ENCODE peak calls at places on chromosomes 4 and X, in six cellular contexts. H, R, Z, P, S and X are unnamed samples.

GRCh38 chr4:54678826-54679225 is 21.1 kb downstream of the KIT start:
- DNase-seq in R (no peak), S (no peak), P (no peak), H (no peak), Z (no peak), X (no peak)

GRCh38 chrX:41435708-41436107 is 11.4 kb upstream of the NYX start:
- DNase-seq in R (no peak), Z (no peak), S (no peak), H (no peak), P (no peak), X (no peak)

GRCh38 chr4:113869743-113870375 is 108.3 kb upstream of the CAMK2D start:
- DNase-seq in H (no peak), S (no peak), Z (no peak), R (no peak), P (peak), X (peak)

GRCh38 chr4:67765928-67766327 is 11.7 kb upstream of the GNRHR start:
- DNase-seq in R (no peak), H (no peak), Z (no peak), P (peak), S (no peak), X (no peak)

GRCh38 chrX:152822383-152823086 is 8.0 kb downstream of the CETN2 start:
- DNase-seq in R (no peak), S (no peak), Z (no peak), H (no peak), P (peak), X (peak)

GRCh38 chrX:1535241-1536041 is 1.5 kb downstream of the P2RY8 start:
- DNase-seq in Z (no peak), S (no peak), P (no peak), H (no peak), R (no peak), X (no peak)

GRCh38 chr4:89482248-89482647 is 174.6 kb upstream of the GPRIN3 start:
- DNase-seq in S (no peak), R (no peak), Z (peak), H (peak), P (peak), X (peak)

GRCh38 chr4:73718375-73719373 is 21.7 kb upstream of the CXCL8 start:
- DNase-seq in R (no peak), H (no peak), P (no peak), S (no peak), Z (no peak), X (no peak)

GRCh38 chr4:46804781-46805413 is 104.1 kb downstream of the COX7B2 start:
- DNase-seq in R (no peak), S (no peak), P (no peak), H (no peak), Z (no peak), X (no peak)

GRCh38 chr4:101345271-101345595 is 2.1 kb downstream of the PPP3CA start:
- DNase-seq in S (no peak), R (no peak), P (peak), H (no peak), Z (peak), X (peak)

GRCh38 chr4:113961322-113961698 is 18.1 kb downstream of the ARSJ start:
- DNase-seq in P (peak), Z (peak), H (no peak), S (no peak), R (no peak), X (no peak)

DNA sequence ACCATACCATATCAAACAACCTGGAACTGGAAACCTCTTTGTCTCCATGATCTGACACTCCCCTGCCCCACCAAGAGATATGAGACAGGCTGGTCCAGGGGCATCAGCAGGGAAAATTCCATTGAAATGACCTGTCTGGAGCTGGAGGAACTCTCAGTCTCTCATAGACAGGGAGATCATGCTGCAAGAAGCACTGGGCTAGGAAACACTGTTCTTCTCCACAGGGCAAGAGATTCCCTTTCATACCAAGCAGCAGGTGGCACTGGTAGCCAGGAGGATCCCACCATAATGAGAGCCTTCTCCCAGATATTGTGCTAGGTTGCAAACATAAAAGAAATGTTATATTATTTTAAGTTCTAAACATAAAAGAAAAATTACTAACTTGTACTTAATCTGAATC is 14.5 kb upstream of the NALF2 start:
- DNase-seq in S (no peak), P (no peak), H (no peak), Z (no peak), R (no peak), X (no peak)
- TF ChIP-seq CTCF in S (no peak), P (no peak), H (no peak), Z (no peak), R (no peak), X (no peak)

GRCh38 chr4:162126754-162127153 is 37.0 kb downstream of the FSTL5 start:
- DNase-seq in P (no peak), S (no peak), H (no peak), R (no peak), Z (no peak), X (no peak)
- TF ChIP-seq CTCF in P (no peak), S (no peak), H (no peak), R (no peak), Z (no peak), X (no peak)

DNA sequence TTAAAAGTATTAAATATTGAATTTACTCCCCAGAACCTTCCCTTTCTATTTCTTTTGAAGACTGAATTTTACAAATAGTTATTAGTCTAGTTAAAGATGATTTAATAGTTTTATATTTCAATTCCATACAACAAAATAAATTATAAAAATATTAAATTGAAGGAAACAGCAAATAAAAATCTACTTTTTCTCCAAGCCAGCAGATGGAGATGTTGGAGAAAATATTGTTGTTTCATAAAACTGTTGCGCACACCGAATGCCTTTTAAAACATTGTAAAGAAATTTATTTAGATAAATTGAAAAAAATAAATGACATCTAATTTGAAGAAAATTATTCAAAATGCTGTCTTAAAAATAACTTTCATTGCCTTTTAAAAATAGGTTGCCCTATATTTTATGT is 5.5 kb downstream of the GRIA2 start:
- DNase-seq in H (no peak), P (no peak), R (no peak), S (no peak), Z (no peak), X (no peak)
- TF ChIP-seq CTCF in H (no peak), P (no peak), R (no peak), S (no peak), Z (no peak), X (no peak)

GRCh38 chrX:57752866-57753265 is 72.8 kb upstream of the NLRP2B start:
- DNase-seq in P (no peak), H (peak), Z (no peak), S (no peak), R (no peak), X (no peak)
- TF ChIP-seq CTCF in P (no peak), H (peak), Z (no peak), S (no peak), R (no peak), X (no peak)

GRCh38 chr4:186726440-186727148 is 2.9 kb upstream of the FAT1 start:
- DNase-seq in Z (peak), H (peak), S (peak), R (no peak), P (peak), X (peak)
- TF ChIP-seq CTCF in Z (peak), H (no peak), S (no peak), R (peak), P (peak), X (peak)

DNA sequence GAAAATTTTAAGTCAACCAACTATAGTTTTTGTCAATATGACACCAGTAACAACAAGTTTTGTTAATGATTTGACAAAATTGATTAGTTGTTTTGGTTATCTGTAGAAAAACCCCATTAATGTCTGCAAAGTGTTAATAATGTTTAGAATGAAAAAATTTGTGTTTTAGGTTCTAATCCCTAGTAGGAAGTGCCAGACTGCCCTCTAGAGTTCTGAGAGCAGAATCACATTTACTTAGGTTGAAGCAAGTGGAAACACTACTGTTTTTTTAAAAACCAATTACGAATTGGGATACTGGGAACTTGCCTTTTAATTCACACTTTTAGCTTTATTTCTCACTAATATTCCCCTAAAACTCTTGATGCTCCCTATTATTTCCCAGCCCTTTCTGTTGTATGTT is 101.1 kb upstream of the CYLC1 start:
- DNase-seq in S (no peak), P (peak), R (no peak), Z (no peak), H (no peak), X (no peak)
- TF ChIP-seq CTCF in S (peak), P (peak), R (peak), Z (no peak), H (peak), X (no peak)

DNA sequence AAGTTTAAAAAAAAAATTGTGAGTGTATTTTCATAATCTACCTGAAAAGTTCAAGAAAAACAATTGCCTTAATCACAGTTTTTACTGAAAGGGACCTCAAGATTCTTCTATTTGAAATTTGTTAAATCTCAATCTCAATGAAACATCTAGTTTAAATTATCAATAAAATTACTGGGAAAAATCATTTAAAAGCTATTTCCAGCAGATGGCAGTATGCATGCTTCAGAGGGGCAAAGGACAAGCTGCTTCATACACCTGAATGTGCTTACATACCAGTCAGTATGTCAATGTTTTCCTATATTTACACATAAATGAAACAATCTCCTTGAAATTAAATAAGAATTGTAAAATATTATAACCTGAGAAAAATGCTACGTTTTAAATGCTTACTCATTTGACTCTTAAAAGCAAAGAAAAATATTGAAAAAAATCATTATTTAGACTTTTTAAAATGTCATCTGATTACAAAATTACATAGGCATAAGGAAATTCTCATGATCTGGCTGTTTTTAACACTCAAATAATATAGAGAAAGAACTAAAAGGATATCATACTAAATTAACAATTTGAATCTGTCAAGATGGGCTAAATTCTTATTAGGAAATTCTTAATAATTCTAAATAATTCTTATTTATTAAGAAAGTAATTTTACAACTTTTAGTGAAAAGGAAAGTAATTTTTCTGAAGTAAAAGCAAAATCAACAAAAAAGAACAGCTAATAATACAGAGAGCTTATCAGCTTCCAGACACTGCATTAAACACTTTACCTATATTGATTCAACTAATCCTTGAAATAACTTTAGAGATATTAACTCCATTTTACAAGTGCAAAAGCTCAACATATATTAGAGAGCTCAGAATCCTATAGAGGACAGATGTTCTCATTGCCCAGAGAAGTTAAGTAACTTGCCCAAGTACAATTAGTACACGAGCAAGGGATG is 242.1 kb downstream of the ADAMTS3 start:
- DNase-seq in R (no peak), P (peak), Z (peak), H (no peak), S (no peak), X (peak)
- TF ChIP-seq CTCF in R (peak), P (peak), Z (peak), H (peak), S (peak), X (peak)